ENCODE peak calls at places on chromosomes 3 and 15, in eight cellular contexts. H is kidney; G is PC-3; N is HCT116; W is GM12878; B is RWPE1; X is dorsolateral prefrontal cortex; R is CD8-positive, alpha-beta memory T cell. S is an unnamed sample.

GRCh38 chr3:108124337-108125150 is 33.7 kb upstream of the CD47 start:
- DNase-seq in H (no peak), G (no peak), N (no peak), W (peak), B (no peak), X (no peak), R (peak), S (no peak)

GRCh38 chr3:126743781-126744180 is 39.7 kb downstream of the CHCHD6 start:
- DNase-seq in H (no peak), G (no peak), N (no peak), W (no peak), B (no peak), X (no peak), R (no peak), S (no peak)

GRCh38 chr15:65300924-65301441 is 3.5 kb upstream of the RNU5B-1 start:
- DNase-seq in H (peak), G (no peak), N (no peak), W (no peak), B (no peak), X (no peak), R (no peak), S (no peak)

GRCh38 chr15:65184305-65184943 is 718 bp downstream of the CLPX start:
- DNase-seq in H (peak), G (peak), N (no peak), W (no peak), B (peak), X (no peak), R (peak), S (peak)

GRCh38 chr3:148643389-148643840 is 54.3 kb upstream of the AGTR1 start:
- DNase-seq in H (no peak), G (no peak), N (no peak), W (no peak), B (no peak), X (no peak), R (no peak), S (peak)

GRCh38 chr3:38455639-38456430 is 2.1 kb downstream of the ACVR2B start:
- DNase-seq in H (peak), G (no peak), N (no peak), W (no peak), B (no peak), X (no peak), R (no peak), S (peak)

GRCh38 chr3:61650276-61650675 is 88.9 kb downstream of the PTPRG start:
- DNase-seq in H (no peak), G (peak), N (no peak), W (no peak), B (no peak), X (no peak), R (no peak), S (no peak)

GRCh38 chr3:72604287-72604686 is 244.0 kb downstream of the SHQ1 start:
- DNase-seq in H (no peak), G (no peak), N (no peak), W (no peak), B (no peak), X (no peak), R (no peak), S (no peak)

GRCh38 chr3:120743081-120743365 is 479 bp downstream of the GTF2E1 start:
- DNase-seq in H (no peak), G (peak), N (no peak), W (no peak), B (no peak), X (no peak), R (no peak), S (no peak)

DNA sequence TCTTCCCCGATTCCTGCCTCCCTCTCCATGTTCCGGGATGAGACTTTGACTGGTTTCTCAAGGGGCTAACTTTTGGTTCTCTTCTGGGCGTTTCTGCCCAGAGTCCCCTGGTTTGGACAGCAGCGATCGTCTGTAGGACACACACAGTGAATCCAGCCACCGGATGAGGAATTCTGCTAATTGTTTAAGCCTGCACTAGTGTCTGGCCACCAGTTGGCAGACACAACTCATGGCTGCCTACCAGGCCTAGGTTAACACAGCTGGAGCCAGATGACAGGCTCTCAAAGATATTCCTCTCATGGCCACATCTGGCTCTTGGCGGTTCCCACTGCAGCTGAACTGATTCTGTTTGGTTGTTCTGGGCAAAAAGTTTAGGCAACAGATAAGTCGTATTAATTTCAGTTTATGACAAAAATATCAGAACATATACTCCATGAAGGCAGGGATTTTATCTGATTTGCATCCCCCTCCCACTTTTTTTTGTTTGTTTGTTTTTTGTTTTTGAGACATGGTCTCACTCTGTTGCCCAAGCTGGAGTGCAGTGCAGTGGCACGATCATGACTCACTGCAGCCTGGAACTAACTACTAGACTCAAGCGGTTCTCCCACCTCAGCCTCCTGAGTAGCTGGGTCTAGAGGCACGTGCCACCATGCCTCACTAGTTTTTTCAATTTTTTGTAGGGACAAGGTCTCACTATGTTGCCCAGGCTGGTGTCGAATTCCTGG is 272.8 kb downstream of the FOXP1 start:
- DNase-seq in H (no peak), G (no peak), N (no peak), W (no peak), B (no peak), X (no peak), R (no peak), S (no peak)
- H3K27ac ChIP-seq in H (no peak), G (no peak), N (no peak), W (no peak), B (peak), X (no peak), R (no peak), S (peak)

GRCh38 chr3:184724662-184725061 is 12.8 kb upstream of the MAGEF1 start:
- DNase-seq in H (no peak), G (no peak), N (no peak), W (no peak), B (no peak), X (no peak), R (no peak), S (no peak)

GRCh38 chr3:184730924-184731323 is 19.1 kb upstream of the MAGEF1 start:
- DNase-seq in H (no peak), G (no peak), N (no peak), W (no peak), B (no peak), X (no peak), R (no peak), S (no peak)

GRCh38 chr3:184726497-184726896 is 14.6 kb upstream of the MAGEF1 start:
- DNase-seq in H (no peak), G (no peak), N (no peak), W (no peak), B (no peak), X (no peak), R (no peak), S (no peak)

GRCh38 chr3:184725176-184725575 is 13.3 kb upstream of the MAGEF1 start:
- DNase-seq in H (no peak), G (no peak), N (no peak), W (no peak), B (no peak), X (no peak), R (no peak), S (no peak)

GRCh38 chr3:184727357-184728060 is 15.6 kb upstream of the MAGEF1 start:
- DNase-seq in H (no peak), G (peak), N (peak), W (no peak), B (peak), X (no peak), R (peak), S (peak)
- H3K27ac ChIP-seq in H (no peak), G (no peak), N (no peak), W (no peak), B (no peak), X (no peak), R (no peak), S (peak)

GRCh38 chr15:89174476-89174875 is 46.9 kb downstream of the RLBP1 start:
- DNase-seq in H (no peak), G (no peak), N (no peak), W (no peak), B (no peak), X (no peak), R (no peak), S (peak)
- H3K27ac ChIP-seq in H (no peak), G (no peak), N (no peak), W (no peak), B (no peak), X (peak), R (no peak), S (no peak)

GRCh38 chr15:71232411-71232810 is 117.1 kb downstream of the THSD4 start:
- DNase-seq in H (no peak), G (no peak), N (no peak), W (no peak), B (no peak), X (no peak), R (no peak), S (no peak)
- H3K27ac ChIP-seq in H (no peak), G (no peak), N (no peak), W (no peak), B (no peak), X (no peak), R (no peak), S (no peak)

DNA sequence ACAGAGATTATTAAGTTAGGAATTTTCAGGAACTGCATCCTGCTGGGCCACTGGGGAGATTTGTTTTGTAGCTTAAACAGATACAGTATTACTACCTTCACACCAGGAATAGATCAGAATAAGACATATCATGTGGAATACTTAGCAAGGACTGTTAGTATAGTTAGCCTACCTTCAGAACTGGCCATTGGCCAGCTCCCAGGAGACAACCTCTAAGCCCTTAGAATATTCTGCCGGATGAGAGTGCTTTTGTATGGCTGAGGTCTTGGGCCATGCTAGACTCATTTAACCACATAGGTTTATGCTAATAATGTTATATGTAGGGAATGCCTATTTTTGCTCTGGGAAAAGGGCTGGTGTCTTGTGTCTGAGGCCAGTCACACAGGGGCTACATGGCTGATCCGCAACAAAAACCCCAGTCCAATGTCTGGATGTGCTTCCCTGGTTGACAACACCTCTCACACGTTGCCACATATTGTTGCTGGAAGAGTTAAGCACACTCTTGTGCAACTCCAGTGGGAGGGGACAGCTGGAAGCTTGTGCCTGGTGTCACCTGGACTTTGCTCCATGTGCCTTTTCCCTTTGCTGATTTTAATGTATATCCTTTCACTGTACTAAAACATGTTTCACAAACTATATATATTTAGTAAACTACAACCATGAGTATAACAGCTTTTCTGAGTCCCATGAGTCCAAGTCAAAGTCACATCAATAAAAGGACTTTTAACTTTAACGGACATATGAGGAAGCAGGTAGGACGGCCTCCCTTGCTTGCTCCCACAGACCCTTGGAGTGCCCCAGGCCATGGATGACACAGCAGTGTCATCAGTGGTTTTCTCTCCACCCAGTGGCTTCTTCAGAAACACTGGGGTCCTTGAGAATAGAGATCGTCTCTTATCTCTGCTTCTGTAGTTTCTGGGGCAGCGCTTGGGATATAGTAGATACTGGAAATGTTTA is 118.0 kb upstream of the C3orf80 start:
- DNase-seq in H (no peak), G (no peak), N (no peak), W (no peak), B (no peak), X (no peak), R (no peak), S (no peak)
- H3K27ac ChIP-seq in H (no peak), G (no peak), N (no peak), W (no peak), B (no peak), X (no peak), R (no peak), S (no peak)

GRCh38 chr3:127784283-127784682 is 38.0 kb downstream of the MGLL start:
- DNase-seq in H (peak), G (no peak), N (no peak), W (no peak), B (no peak), X (no peak), R (no peak), S (no peak)

GRCh38 chr3:127781411-127782001 is 40.8 kb downstream of the MGLL start:
- DNase-seq in H (peak), G (no peak), N (no peak), W (no peak), B (no peak), X (no peak), R (no peak), S (no peak)

GRCh38 chr3:127780536-127781400 is 41.5 kb downstream of the MGLL start:
- DNase-seq in H (no peak), G (no peak), N (no peak), W (no peak), B (no peak), X (no peak), R (no peak), S (no peak)

GRCh38 chr3:127784865-127785710 is 37.2 kb downstream of the MGLL start:
- DNase-seq in H (peak), G (no peak), N (no peak), W (no peak), B (no peak), X (no peak), R (no peak), S (no peak)

DNA sequence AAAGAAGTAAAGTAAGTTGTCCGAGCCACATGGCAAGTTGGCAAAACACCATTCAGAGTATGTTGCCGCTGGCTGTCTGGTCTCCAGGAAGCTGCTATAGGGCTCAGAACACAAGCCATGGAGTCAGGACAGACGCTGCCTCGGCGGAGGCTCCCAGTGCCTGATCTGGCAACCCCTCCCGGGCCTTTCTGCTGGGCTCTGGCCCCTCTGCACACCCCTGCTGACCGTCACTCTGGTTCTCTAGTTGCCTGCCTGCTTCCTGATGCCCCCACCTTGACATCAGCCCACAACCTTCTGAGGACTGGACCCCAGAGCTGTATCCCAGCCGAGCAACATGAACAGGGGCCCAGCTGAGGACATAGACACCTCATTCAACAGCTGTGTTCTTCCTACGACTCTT is 39.1 kb downstream of the MGLL start:
- DNase-seq in H (no peak), G (no peak), N (no peak), W (no peak), B (no peak), X (no peak), R (no peak), S (no peak)
- H3K27ac ChIP-seq in H (peak), G (no peak), N (no peak), W (no peak), B (no peak), X (peak), R (no peak), S (no peak)

DNA sequence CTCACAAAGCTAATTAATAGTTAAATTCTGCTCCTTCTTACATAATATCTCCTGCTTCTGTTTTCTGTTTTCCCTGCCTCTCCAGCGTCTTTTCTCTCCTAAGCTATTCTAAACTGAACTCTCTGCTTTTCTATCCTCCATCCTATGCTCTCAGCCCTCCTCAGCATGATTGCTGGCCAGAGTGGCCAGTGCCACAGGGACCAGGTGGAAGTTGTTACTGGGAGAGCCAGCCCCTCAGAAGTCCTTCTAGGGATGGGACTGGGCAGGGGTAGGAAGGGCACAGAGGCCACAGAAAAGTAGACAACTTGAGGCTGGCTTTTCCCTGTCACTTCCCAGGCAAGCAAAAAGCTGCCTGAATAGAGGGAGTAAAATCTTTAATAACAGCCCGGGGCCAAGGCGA is 76.8 kb downstream of the LARS2 start:
- DNase-seq in H (no peak), G (no peak), N (no peak), W (no peak), B (no peak), X (no peak), R (no peak), S (no peak)
- H3K27ac ChIP-seq in H (no peak), G (no peak), N (no peak), W (no peak), B (no peak), X (peak), R (no peak), S (peak)

GRCh38 chr3:184042617-184043016 is 10.2 kb upstream of the HTR3C start:
- DNase-seq in H (no peak), G (no peak), N (no peak), W (no peak), B (no peak), X (no peak), R (no peak), S (no peak)
- H3K27ac ChIP-seq in H (no peak), G (no peak), N (no peak), W (no peak), B (no peak), X (no peak), R (no peak), S (no peak)

GRCh38 chr15:24862726-24863521 is 91.9 kb upstream of the SNRPN start:
- DNase-seq in H (no peak), G (peak), N (no peak), W (no peak), B (no peak), X (no peak), R (no peak), S (no peak)
- H3K27ac ChIP-seq in H (no peak), G (no peak), N (no peak), W (no peak), B (no peak), X (no peak), R (no peak), S (peak)

GRCh38 chr15:40768492-40769309 is 1.1 kb upstream of the C15orf62 start:
- DNase-seq in H (peak), G (no peak), N (no peak), W (no peak), B (no peak), X (no peak), R (no peak), S (no peak)

GRCh38 chr15:40771242-40771641 is 1.5 kb downstream of the C15orf62 start:
- DNase-seq in H (no peak), G (no peak), N (no peak), W (no peak), B (no peak), X (no peak), R (no peak), S (no peak)

GRCh38 chr15:40772014-40772413 is 2.2 kb downstream of the C15orf62 start:
- DNase-seq in H (no peak), G (no peak), N (no peak), W (no peak), B (no peak), X (no peak), R (no peak), S (no peak)

GRCh38 chr15:40769310-40770146 is at the start of gene C15orf62:
- DNase-seq in H (peak), G (peak), N (no peak), W (peak), B (peak), X (no peak), R (peak), S (no peak)

GRCh38 chr15:40770147-40770721 is 454 bp downstream of the C15orf62 start:
- DNase-seq in H (peak), G (no peak), N (no peak), W (no peak), B (no peak), X (no peak), R (no peak), S (no peak)
- H3K27ac ChIP-seq in H (no peak), G (peak), N (peak), W (peak), B (peak), X (peak), R (no peak), S (no peak)

S was measured in cardiac muscle cell.